ENCODE peak calls at places on chromosomes 11 and 22, in five cellular contexts. S is CD8-positive, alpha-beta memory T cell; A is pancreas; C is A549; N is neural progenitor cell. L is an unnamed sample.

GRCh38 chr11:9758676-9759518 is 95.0 kb downstream of the SWAP70 start:
- DNase-seq in S (peak; percentile 23), A (peak; percentile 87), C (peak; percentile 71), N (peak; percentile 64), L (peak; percentile 91)

GRCh38 chr22:11253000-11253511 is 4274.9 kb upstream of the OR11H1 start:
- DNase-seq in S (no peak), A (peak; percentile 75), C (no peak), N (no peak), L (peak; percentile 12)

GRCh38 chr11:22392561-22392960 is 54.4 kb downstream of the SLC17A6 start:
- DNase-seq in S (no peak), A (no peak), C (no peak), N (no peak), L (no peak)

GRCh38 chr11:35418847-35419712 is at the start of gene SLC1A2:
- DNase-seq in S (no peak), A (peak; percentile 70), C (peak; percentile 19), N (peak; percentile 82), L (no peak)

GRCh38 chr22:37892566-37893338 is 13.3 kb upstream of the MICALL1 start:
- DNase-seq in S (no peak), A (peak; percentile 82), C (no peak), N (no peak), L (no peak)

GRCh38 chr11:79414644-79415317 is 26.0 kb downstream of the TENM4 start:
- DNase-seq in S (no peak), A (no peak), C (no peak), N (no peak), L (peak; percentile 3)

GRCh38 chr22:45284705-45285305 is at the start of gene UPK3A:
- DNase-seq in S (peak; percentile 38), A (peak; percentile 92), C (peak; percentile 28), N (peak; percentile 91), L (peak; percentile 97)

GRCh38 chr22:47928626-47929025 is 1166.2 kb downstream of the TBC1D22A start:
- DNase-seq in S (no peak), A (no peak), C (no peak), N (no peak), L (no peak)

GRCh38 chr11:36041988-36042606 is 98.2 kb downstream of the LDLRAD3 start:
- DNase-seq in S (no peak), A (no peak), C (no peak), N (no peak), L (no peak)

GRCh38 chr11:106397787-106398355 is 320.4 kb downstream of the AASDHPPT start:
- DNase-seq in S (no peak), A (no peak), C (no peak), N (peak; percentile 27), L (no peak)

GRCh38 chr11:48127521-48128183 is 89.0 kb upstream of the OR4B1 start:
- DNase-seq in S (no peak), A (no peak), C (no peak), N (no peak), L (no peak)

GRCh38 chr22:36965716-36966115 is 52.3 kb downstream of the CSF2RB start:
- DNase-seq in S (no peak), A (no peak), C (no peak), N (no peak), L (peak; percentile 7)

GRCh38 chr11:9774591-9775392 is 110.9 kb downstream of the SWAP70 start:
- DNase-seq in S (no peak), A (no peak), C (no peak), N (no peak), L (no peak)

GRCh38 chr11:117468888-117469287 is 141.2 kb downstream of the CEP164 start:
- DNase-seq in S (no peak), A (no peak), C (no peak), N (no peak), L (no peak)

GRCh38 chr22:28976588-28976987 is 85.0 kb downstream of the C22orf31 start:
- DNase-seq in S (no peak), A (no peak), C (no peak), N (no peak), L (no peak)

GRCh38 chr11:9004310-9004945 is 627 bp upstream of the NRIP3 start:
- DNase-seq in S (peak; percentile 4), A (peak; percentile 75), C (no peak), N (peak; percentile 74), L (peak; percentile 89)

GRCh38 chr22:32725369-32725988 is 76.0 kb upstream of the TIMP3 start:
- DNase-seq in S (no peak), A (no peak), C (no peak), N (no peak), L (no peak)

GRCh38 chr11:128326791-128327190 is 260.6 kb downstream of the ETS1 start:
- DNase-seq in S (no peak), A (no peak), C (no peak), N (no peak), L (peak; percentile 30)

GRCh38 chr11:128327274-128327673 is 260.1 kb downstream of the ETS1 start:
- DNase-seq in S (no peak), A (no peak), C (no peak), N (no peak), L (no peak)

GRCh38 chr11:128324531-128325141 is 262.7 kb downstream of the ETS1 start:
- DNase-seq in S (peak; percentile 70), A (no peak), C (no peak), N (no peak), L (peak; percentile 71)

GRCh38 chr11:128324051-128324481 is 263.3 kb downstream of the ETS1 start:
- DNase-seq in S (peak; percentile 29), A (no peak), C (no peak), N (no peak), L (peak; percentile 29)

DNA sequence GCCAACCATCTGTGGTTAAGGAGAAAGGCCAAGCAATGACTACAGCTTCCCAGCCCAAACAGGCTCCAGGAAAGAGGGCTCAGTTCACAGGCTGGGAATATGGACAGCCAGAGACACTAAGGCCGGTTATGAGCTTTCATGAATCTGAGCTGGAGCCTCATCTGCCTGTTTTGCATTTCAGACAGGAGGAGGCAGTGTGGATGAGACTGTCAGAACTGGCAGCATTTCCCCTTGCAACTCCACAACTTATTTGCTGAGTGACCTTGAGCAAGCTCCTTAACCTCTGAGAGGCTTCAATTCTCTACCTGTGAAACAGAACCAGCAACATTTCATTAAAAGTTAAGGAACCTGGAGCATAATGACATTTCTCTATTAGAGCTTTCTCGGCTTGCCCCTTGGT is 264.0 kb downstream of the ETS1 start:
- DNase-seq in S (no peak), A (no peak), C (no peak), N (no peak), L (peak; percentile 37)
- H3K4me1 ChIP-seq in S (peaks cover 95% of the 10 kb centered on the region), A (no peaks in the 10 kb centered on the region), C (no peaks in the 10 kb centered on the region), N (no peaks in the 10 kb centered on the region), L (peaks cover 15% of the 10 kb centered on the region)

GRCh38 chr22:30357650-30358215 is 926 bp downstream of the CCDC157 start:
- DNase-seq in S (no peak), A (no peak), C (no peak), N (peak; percentile 21), L (no peak)

GRCh38 chr22:30356392-30357230 is at the start of the genes CCDC157 and SF3A1:
- DNase-seq in S (peak; percentile 81), A (peak; percentile 95), C (peak; percentile 67), N (peak; percentile 97), L (peak; percentile 99)

GRCh38 chr22:30351226-30351625 is 5.5 kb downstream of the SF3A1 start:
- DNase-seq in S (no peak), A (no peak), C (no peak), N (no peak), L (no peak)

GRCh38 chr22:30348837-30349236 is 7.9 kb downstream of the SF3A1 start:
- DNase-seq in S (no peak), A (no peak), C (no peak), N (no peak), L (no peak)

DNA sequence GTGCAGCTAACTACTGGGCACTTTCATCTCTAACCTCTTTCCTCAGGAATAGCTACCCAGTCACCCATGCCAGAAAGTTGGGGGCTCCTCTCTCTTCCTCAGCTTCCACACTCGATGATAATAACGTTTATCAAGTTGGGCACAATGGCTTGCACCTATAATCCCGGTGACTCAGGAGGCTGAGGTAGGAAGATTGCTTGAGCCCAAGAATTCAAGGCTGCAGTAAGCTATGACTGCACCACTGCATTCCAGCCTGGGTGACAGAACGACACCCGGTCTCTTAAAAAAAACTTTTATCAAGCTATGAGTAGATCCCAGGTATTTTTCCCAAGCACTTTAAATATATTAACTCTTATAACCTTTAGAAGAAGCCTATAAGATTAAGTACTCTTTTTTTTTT is 2.0 kb downstream of the SF3A1 start:
- DNase-seq in S (no peak), A (no peak), C (no peak), N (no peak), L (no peak)
- H3K4me1 ChIP-seq in S (peaks cover 51% of the 10 kb centered on the region), A (peaks cover 22% of the 10 kb centered on the region), C (peaks cover 18% of the 10 kb centered on the region), N (peaks cover 8% of the 10 kb centered on the region), L (peaks cover 30% of the 10 kb centered on the region)

GRCh38 chr11:62536301-62536957 is 10.2 kb downstream of the AHNAK start:
- DNase-seq in S (no peak), A (no peak), C (no peak), N (no peak), L (no peak)

GRCh38 chr11:62540804-62541671 is 5.6 kb downstream of the AHNAK start:
- DNase-seq in S (no peak), A (no peak), C (no peak), N (no peak), L (no peak)

GRCh38 chr11:62538470-62539237 is 8.0 kb downstream of the AHNAK start:
- DNase-seq in S (no peak), A (no peak), C (no peak), N (no peak), L (no peak)

GRCh38 chr11:62542111-62542745 is 4.4 kb downstream of the AHNAK start:
- DNase-seq in S (no peak), A (no peak), C (no peak), N (no peak), L (no peak)

DNA sequence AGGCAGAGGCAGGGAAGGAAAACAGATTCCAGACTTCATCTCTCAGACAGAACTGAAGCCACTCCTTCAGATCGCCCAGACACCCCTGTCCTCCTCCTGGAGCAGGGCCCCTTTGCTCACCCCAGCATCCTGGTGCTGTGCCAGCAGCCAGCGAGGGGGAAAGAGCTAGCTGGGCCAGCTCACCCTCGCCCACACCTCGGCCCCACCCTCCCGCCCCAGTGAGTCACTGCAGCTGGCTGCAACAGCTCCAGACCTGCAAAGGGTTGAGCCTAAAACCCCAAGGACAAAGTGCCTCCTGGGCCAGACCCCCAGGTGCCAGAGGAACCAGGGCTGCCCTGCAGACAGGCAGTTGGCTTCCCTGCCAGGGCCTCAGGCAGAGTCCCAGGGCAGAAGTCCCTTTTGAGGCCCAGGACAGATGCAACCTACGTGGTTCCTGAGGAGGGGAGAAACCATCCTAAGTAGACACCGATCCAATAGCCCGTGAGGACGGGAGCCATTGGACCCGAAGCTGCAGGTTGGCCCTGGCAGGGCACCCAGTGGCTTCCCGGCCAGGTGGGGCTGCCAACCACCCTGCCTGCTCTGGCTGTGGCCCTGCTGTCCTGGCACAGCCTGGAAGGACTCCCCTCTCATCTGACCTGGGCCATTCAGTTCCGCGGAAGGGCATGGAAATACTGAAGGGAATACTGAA is 7.2 kb downstream of the AHNAK start:
- DNase-seq in S (peak; percentile 47), A (no peak), C (peak; percentile 56), N (peak; percentile 7), L (peak; percentile 56)
- H3K4me1 ChIP-seq in S (peaks cover 64% of the 10 kb centered on the region), A (peaks cover 32% of the 10 kb centered on the region), C (peaks cover 74% of the 10 kb centered on the region), N (peaks cover 8% of the 10 kb centered on the region), L (peaks cover 95% of the 10 kb centered on the region)

GRCh38 chr11:123203471-123203870 is 8.4 kb upstream of the CLMP start:
- DNase-seq in S (no peak), A (no peak), C (no peak), N (no peak), L (no peak)
- H3K4me1 ChIP-seq in S (no peaks in the 10 kb centered on the region), A (no peaks in the 10 kb centered on the region), C (no peaks in the 10 kb centered on the region), N (peaks cover 21% of the 10 kb centered on the region), L (no peaks in the 10 kb centered on the region)